ENCODE peak calls at places on chromosomes 12 and 14, in eight cellular contexts. C is left ventricle myocardium inferior; S is body of pancreas; T is cardiac fibroblast; Q is HFFc6; E is mammary epithelial cell; Y is CD8-positive, alpha-beta T cell; N is GM23338. O is an unnamed sample.

GRCh38 chr14:75825147-75825592 is 156.6 kb downstream of the TGFB3 start:
- DNase-seq in C (no peak), S (no peak), T (peak), Q (no peak), E (no peak), Y (no peak), N (no peak), O (no peak)

GRCh38 chr12:131084341-131085011 is 130.8 kb downstream of the ADGRD1 start:
- DNase-seq in C (no peak), S (no peak), T (no peak), Q (no peak), E (no peak), Y (no peak), N (no peak), O (no peak)

GRCh38 chr12:71759941-71760340 is 5.3 kb downstream of the RAB21 start:
- DNase-seq in C (no peak), S (no peak), T (no peak), Q (no peak), E (no peak), Y (no peak), N (no peak), O (no peak)

GRCh38 chr12:100797246-100797645 is 2.7 kb downstream of the ANO4 start:
- DNase-seq in C (no peak), S (no peak), T (no peak), Q (no peak), E (no peak), Y (no peak), N (peak), O (no peak)

GRCh38 chr12:40236357-40236850 is 11.6 kb downstream of the LRRK2 start:
- DNase-seq in C (no peak), S (no peak), T (no peak), Q (no peak), E (no peak), Y (no peak), N (no peak), O (no peak)

GRCh38 chr12:7242176-7243101 is 53.0 kb downstream of the PEX5 start:
- DNase-seq in C (no peak), S (no peak), T (no peak), Q (no peak), E (no peak), Y (no peak), N (no peak), O (no peak)

GRCh38 chr12:3046441-3047200 is 30.6 kb upstream of the TSPAN9 start:
- DNase-seq in C (peak), S (no peak), T (peak), Q (no peak), E (no peak), Y (no peak), N (no peak), O (no peak)

GRCh38 chr12:26402648-26403047 is 207.3 kb downstream of the SSPN start:
- DNase-seq in C (no peak), S (peak), T (no peak), Q (no peak), E (peak), Y (no peak), N (peak), O (no peak)

GRCh38 chr14:77406718-77407117 is 16.6 kb downstream of the NOXRED1 start:
- DNase-seq in C (no peak), S (no peak), T (peak), Q (no peak), E (no peak), Y (no peak), N (no peak), O (no peak)

GRCh38 chr14:103541494-103541943 is 12.5 kb downstream of the TRMT61A start:
- DNase-seq in C (no peak), S (no peak), T (no peak), Q (no peak), E (no peak), Y (no peak), N (no peak), O (no peak)

GRCh38 chr12:52041695-52042123 is 9.5 kb upstream of the NR4A1 start:
- DNase-seq in C (peak), S (peak), T (peak), Q (peak), E (peak), Y (no peak), N (peak), O (peak)

GRCh38 chr12:130064999-130065398 is 97.3 kb upstream of the FZD10 start:
- DNase-seq in C (no peak), S (no peak), T (no peak), Q (no peak), E (no peak), Y (no peak), N (peak), O (no peak)

GRCh38 chr14:25042362-25043299 is 7.3 kb downstream of the STXBP6 start:
- DNase-seq in C (no peak), S (no peak), T (peak), Q (peak), E (no peak), Y (no peak), N (peak), O (no peak)
- TF ChIP-seq CTCF in C (peak), S (no peak), T (peak), Q (peak), E (no peak), Y (no peak), N (peak), O (no peak)

GRCh38 chr12:80710727-80711066 is 3.3 kb downstream of the MYF6 start:
- DNase-seq in C (no peak), S (no peak), T (no peak), Q (no peak), E (no peak), Y (no peak), N (no peak), O (no peak)
- TF ChIP-seq CTCF in C (no peak), S (no peak), T (no peak), Q (no peak), E (no peak), Y (no peak), N (no peak), O (no peak)

GRCh38 chr14:54812661-54813060 is 90.0 kb downstream of the GCH1 start:
- DNase-seq in C (no peak), S (no peak), T (no peak), Q (no peak), E (no peak), Y (no peak), N (no peak), O (no peak)

GRCh38 chr14:54815016-54815415 is 87.6 kb downstream of the GCH1 start:
- DNase-seq in C (no peak), S (peak), T (peak), Q (no peak), E (no peak), Y (no peak), N (no peak), O (no peak)

GRCh38 chr14:54815531-54815930 is 87.1 kb downstream of the GCH1 start:
- DNase-seq in C (no peak), S (no peak), T (no peak), Q (no peak), E (no peak), Y (no peak), N (no peak), O (no peak)

GRCh38 chr14:54813081-54813480 is 89.5 kb downstream of the GCH1 start:
- DNase-seq in C (no peak), S (no peak), T (no peak), Q (no peak), E (peak), Y (no peak), N (no peak), O (no peak)

GRCh38 chr14:54814076-54814475 is 88.5 kb downstream of the GCH1 start:
- DNase-seq in C (no peak), S (no peak), T (no peak), Q (no peak), E (no peak), Y (no peak), N (peak), O (no peak)
- TF ChIP-seq CTCF in C (no peak), S (no peak), T (peak), Q (peak), E (peak), Y (no peak), N (peak), O (peak)

GRCh38 chr12:48061943-48062719 is 43.7 kb downstream of the SENP1 start:
- DNase-seq in C (no peak), S (no peak), T (no peak), Q (peak), E (peak), Y (no peak), N (peak), O (no peak)
- TF ChIP-seq CTCF in C (no peak), S (no peak), T (no peak), Q (peak), E (peak), Y (no peak), N (peak), O (no peak)

GRCh38 chr12:117402363-117402762 is 40.9 kb upstream of the NOS1 start:
- DNase-seq in C (no peak), S (no peak), T (no peak), Q (no peak), E (no peak), Y (no peak), N (peak), O (no peak)
- TF ChIP-seq CTCF in C (no peak), S (no peak), T (no peak), Q (no peak), E (no peak), Y (no peak), N (peak), O (no peak)

GRCh38 chr12:132133952-132134652 is 10.0 kb downstream of the DDX51 start:
- DNase-seq in C (no peak), S (no peak), T (no peak), Q (no peak), E (no peak), Y (no peak), N (peak), O (no peak)
- TF ChIP-seq CTCF in C (no peak), S (no peak), T (no peak), Q (no peak), E (no peak), Y (no peak), N (no peak), O (no peak)

DNA sequence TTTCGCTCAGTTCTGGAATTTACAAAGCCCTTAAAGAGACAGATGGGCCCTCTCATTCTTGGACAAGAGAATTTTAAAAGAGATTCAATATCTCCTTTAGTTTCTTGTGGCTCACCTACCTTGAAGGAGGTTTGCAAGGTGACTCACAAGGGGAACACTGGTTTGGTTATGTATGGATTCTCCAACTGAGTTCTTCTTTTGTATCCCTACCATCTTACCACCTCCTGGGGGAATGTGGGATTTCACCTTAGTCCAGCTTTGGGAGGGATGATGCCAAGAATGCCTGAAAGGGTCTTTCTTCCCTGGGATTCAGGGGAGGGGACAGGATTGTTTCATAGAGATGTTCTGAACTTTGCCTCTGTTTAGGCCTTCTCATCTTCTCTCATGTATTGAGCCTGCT is 3.7 kb downstream of the PPP4R4 start:
- DNase-seq in C (no peak), S (no peak), T (no peak), Q (no peak), E (peak), Y (no peak), N (peak), O (no peak)
- TF ChIP-seq CTCF in C (no peak), S (no peak), T (no peak), Q (no peak), E (no peak), Y (no peak), N (no peak), O (no peak)